ENCODE peak calls at places on chromosome 18, in seven cellular contexts. I is H9, D is mesendoderm, V is neuronal stem cell, M is IMR-90, W is H1, T is trophoblast cell. S is an unnamed sample. For H3K4me1, the result is how much of the 10 kb centered on the place peaks cover.

GRCh38 chr18:74517236-74517630 is 17.1 kb upstream of the CNDP1 start:
- DNase-seq in I (no peak), D (no peak), V (no peak), M (no peak), W (no peak), T (peak), S (no peak)

GRCh38 chr18:35497006-35497333 is 790 bp downstream of the INO80C start:
- DNase-seq in I (no peak), D (no peak), V (no peak), M (peak), W (no peak), T (peak), S (peak)

GRCh38 chr18:7830468-7830867 is 263.4 kb downstream of the PTPRM start:
- DNase-seq in I (no peak), D (peak), V (no peak), M (no peak), W (no peak), T (no peak), S (no peak)

GRCh38 chr18:3319399-3319798 is 57.5 kb downstream of the MYL12B start:
- DNase-seq in I (no peak), D (no peak), V (no peak), M (no peak), W (no peak), T (no peak), S (no peak)

GRCh38 chr18:12657849-12658829 is at the start of gene SPIRE1:
- DNase-seq in I (peak), D (peak), V (peak), M (peak), W (no peak), T (peak), S (peak)

GRCh38 chr18:69399253-69399652 is 1.4 kb upstream of the DOK6 start:
- DNase-seq in I (no peak), D (peak), V (no peak), M (no peak), W (no peak), T (no peak), S (no peak)

GRCh38 chr18:70454705-70455322 is 166.0 kb downstream of the SOCS6 start:
- DNase-seq in I (no peak), D (peak), V (peak), M (peak), W (no peak), T (peak), S (peak)

GRCh38 chr18:46010676-46011075 is 43.5 kb upstream of the EPG5 start:
- DNase-seq in I (no peak), D (no peak), V (no peak), M (no peak), W (no peak), T (no peak), S (no peak)

GRCh38 chr18:79662051-79662450 is 17.6 kb upstream of the CTDP1 start:
- DNase-seq in I (no peak), D (no peak), V (no peak), M (no peak), W (no peak), T (no peak), S (no peak)

GRCh38 chr18:33746261-33746660 is 168.2 kb downstream of the ASXL3 start:
- DNase-seq in I (no peak), D (no peak), V (no peak), M (no peak), W (no peak), T (no peak), S (no peak)

GRCh38 chr18:23953984-23954383 is 60.6 kb upstream of the TTC39C start:
- DNase-seq in I (no peak), D (no peak), V (no peak), M (no peak), W (no peak), T (no peak), S (no peak)

GRCh38 chr18:51907687-51908597 is 432.1 kb upstream of the DCC start:
- DNase-seq in I (no peak), D (no peak), V (no peak), M (no peak), W (no peak), T (no peak), S (no peak)

GRCh38 chr18:66894851-66895250 is 291.0 kb upstream of the CDH19 start:
- DNase-seq in I (no peak), D (no peak), V (no peak), M (no peak), W (no peak), T (no peak), S (no peak)

GRCh38 chr18:63421514-63421913 is 762 bp downstream of the VPS4B start:
- DNase-seq in I (no peak), D (no peak), V (no peak), M (no peak), W (no peak), T (no peak), S (peak)

GRCh38 chr18:35236964-35237363 is 3.9 kb upstream of the ZNF397 start:
- DNase-seq in I (no peak), D (no peak), V (no peak), M (no peak), W (no peak), T (no peak), S (peak)

GRCh38 chr18:22666411-22666940 is 248.8 kb upstream of the CTAGE1 start:
- DNase-seq in I (no peak), D (no peak), V (no peak), M (no peak), W (no peak), T (no peak), S (no peak)

GRCh38 chr18:22378672-22379282 is 38.9 kb downstream of the CTAGE1 start:
- DNase-seq in I (peak), D (peak), V (no peak), M (peak), W (no peak), T (peak), S (peak)

GRCh38 chr18:70553245-70553960 is 264.6 kb downstream of the SOCS6 start:
- DNase-seq in I (no peak), D (no peak), V (no peak), M (no peak), W (no peak), T (no peak), S (no peak)

GRCh38 chr18:59719533-59720325 is 22.5 kb upstream of the CCBE1 start:
- DNase-seq in I (no peak), D (no peak), V (no peak), M (peak), W (no peak), T (no peak), S (peak)

GRCh38 chr18:23825978-23826405 is 136.7 kb downstream of the LAMA3 start:
- DNase-seq in I (no peak), D (no peak), V (no peak), M (peak), W (no peak), T (peak), S (peak)

GRCh38 chr18:3916082-3916481 is 466.1 kb downstream of the TGIF1 start:
- DNase-seq in I (no peak), D (no peak), V (no peak), M (no peak), W (no peak), T (no peak), S (no peak)

GRCh38 chr18:10927290-10927979 is 221.9 kb downstream of the PIEZO2 start:
- DNase-seq in I (no peak), D (no peak), V (no peak), M (peak), W (no peak), T (peak), S (peak)

GRCh38 chr18:62044490-62045000 is 142.3 kb downstream of the PIGN start:
- DNase-seq in I (no peak), D (no peak), V (no peak), M (no peak), W (no peak), T (no peak), S (no peak)

GRCh38 chr18:31606265-31606664 is 14.6 kb downstream of the TTR start:
- DNase-seq in I (no peak), D (no peak), V (no peak), M (no peak), W (no peak), T (no peak), S (no peak)

GRCh38 chr18:27921904-27922541 is 254.9 kb downstream of the CDH2 start:
- DNase-seq in I (peak), D (peak), V (no peak), M (peak), W (no peak), T (peak), S (peak)

GRCh38 chr18:3360211-3360610 is 89.8 kb upstream of the TGIF1 start:
- DNase-seq in I (peak), D (peak), V (peak), M (no peak), W (no peak), T (no peak), S (no peak)

GRCh38 chr18:30886998-30887397 is 155.5 kb downstream of the DSC3 start:
- DNase-seq in I (no peak), D (no peak), V (no peak), M (no peak), W (no peak), T (no peak), S (no peak)

GRCh38 chr18:67733094-67733493 is 216.6 kb upstream of the DSEL start:
- DNase-seq in I (no peak), D (no peak), V (no peak), M (peak), W (no peak), T (no peak), S (peak)

GRCh38 chr18:9987931-9988330 is 74.1 kb downstream of the VAPA start:
- DNase-seq in I (no peak), D (no peak), V (no peak), M (no peak), W (no peak), T (no peak), S (no peak)

GRCh38 chr18:43665239-43665788 is 388.0 kb upstream of the SYT4 start:
- DNase-seq in I (no peak), D (no peak), V (no peak), M (peak), W (no peak), T (peak), S (peak)

GRCh38 chr18:23259701-23260661 is 124.7 kb downstream of the CABLES1 start:
- DNase-seq in I (peak), D (peak), V (peak), M (peak), W (no peak), T (peak), S (peak)

GRCh38 chr18:7872569-7872968 is 305.5 kb downstream of the PTPRM start:
- DNase-seq in I (no peak), D (peak), V (no peak), M (peak), W (no peak), T (no peak), S (peak)

GRCh38 chr18:29309352-29309751 is 1132.4 kb upstream of the CDH2 start:
- DNase-seq in I (no peak), D (peak), V (no peak), M (no peak), W (no peak), T (no peak), S (peak)

DNA sequence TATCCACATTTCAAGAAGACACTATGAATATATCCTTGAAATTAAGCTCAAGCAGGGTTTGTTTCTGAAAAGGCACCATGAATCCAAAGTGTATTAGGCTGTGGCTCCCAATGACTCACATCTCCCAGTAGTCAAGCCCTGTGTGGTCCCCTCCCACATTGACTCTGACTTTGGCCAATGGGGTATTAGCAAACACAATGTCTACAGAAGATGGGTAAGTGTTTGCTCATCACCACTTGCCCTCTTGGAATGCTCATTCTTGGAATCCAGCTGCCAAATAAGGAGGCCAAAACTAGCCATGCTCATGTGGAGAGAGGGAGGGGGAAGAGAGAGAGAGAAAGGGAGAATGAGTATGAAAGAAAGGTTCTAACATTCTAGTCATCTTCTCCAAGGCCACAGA is 490.0 kb downstream of the TXNL1 start:
- DNase-seq in I (no peak), D (peak), V (no peak), M (peak), W (no peak), T (no peak), S (peak)
- H4K8ac ChIP-seq in I (no peak), D (no peak), V (no peak), M (peak), W (no peak), T (no peak), S (no peak)

GRCh38 chr18:55418439-55418838 is 169.6 kb downstream of the TCF4 start:
- DNase-seq in I (no peak), D (no peak), V (no peak), M (no peak), W (no peak), T (no peak), S (no peak)
- H3K4me1 ChIP-seq in I (under half), D (under half), V (under half), M (under half), W (under half), T (under half), S (under half)

GRCh38 chr18:25180974-25181373 is 171.0 kb downstream of the ZNF521 start:
- DNase-seq in I (no peak), D (peak), V (no peak), M (no peak), W (no peak), T (no peak), S (no peak)
- H4K8ac ChIP-seq in I (no peak), D (no peak), V (no peak), M (no peak), W (no peak), T (no peak), S (no peak)

GRCh38 chr18:8978394-8978793 is 124.1 kb upstream of the NDUFV2 start:
- DNase-seq in I (no peak), D (no peak), V (no peak), M (no peak), W (no peak), T (no peak), S (no peak)

GRCh38 chr18:8975624-8976023 is 126.9 kb upstream of the NDUFV2 start:
- DNase-seq in I (no peak), D (no peak), V (no peak), M (no peak), W (no peak), T (no peak), S (no peak)

GRCh38 chr18:8977701-8978100 is 124.8 kb upstream of the NDUFV2 start:
- DNase-seq in I (no peak), D (no peak), V (no peak), M (no peak), W (no peak), T (no peak), S (no peak)

GRCh38 chr18:8976606-8977005 is 125.9 kb upstream of the NDUFV2 start:
- DNase-seq in I (no peak), D (no peak), V (no peak), M (peak), W (no peak), T (no peak), S (no peak)

DNA sequence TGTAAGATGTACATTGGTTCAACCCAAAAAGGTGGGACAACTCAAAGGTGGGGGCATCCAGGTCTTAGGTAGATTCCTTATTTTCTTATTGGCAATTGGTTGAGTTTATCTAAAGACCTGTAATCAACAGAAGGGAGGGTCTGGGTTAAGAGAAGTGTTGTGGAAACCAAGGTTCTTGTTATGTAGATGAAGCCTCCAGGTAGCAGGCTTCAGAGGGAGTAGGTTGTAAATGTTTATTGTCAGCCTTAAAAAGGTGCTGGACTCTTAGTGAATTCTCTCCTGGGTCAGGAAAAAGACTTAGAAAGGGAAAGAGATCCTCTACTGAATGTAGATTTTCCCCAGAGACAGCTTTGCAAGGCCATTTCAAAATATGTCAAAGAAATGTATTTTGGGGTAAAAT is 125.3 kb upstream of the NDUFV2 start:
- DNase-seq in I (no peak), D (no peak), V (no peak), M (no peak), W (no peak), T (no peak), S (no peak)
- H3K4me1 ChIP-seq in I (under half), D (under half), V (under half), M (under half), W (under half), T (under half), S (under half)

DNA sequence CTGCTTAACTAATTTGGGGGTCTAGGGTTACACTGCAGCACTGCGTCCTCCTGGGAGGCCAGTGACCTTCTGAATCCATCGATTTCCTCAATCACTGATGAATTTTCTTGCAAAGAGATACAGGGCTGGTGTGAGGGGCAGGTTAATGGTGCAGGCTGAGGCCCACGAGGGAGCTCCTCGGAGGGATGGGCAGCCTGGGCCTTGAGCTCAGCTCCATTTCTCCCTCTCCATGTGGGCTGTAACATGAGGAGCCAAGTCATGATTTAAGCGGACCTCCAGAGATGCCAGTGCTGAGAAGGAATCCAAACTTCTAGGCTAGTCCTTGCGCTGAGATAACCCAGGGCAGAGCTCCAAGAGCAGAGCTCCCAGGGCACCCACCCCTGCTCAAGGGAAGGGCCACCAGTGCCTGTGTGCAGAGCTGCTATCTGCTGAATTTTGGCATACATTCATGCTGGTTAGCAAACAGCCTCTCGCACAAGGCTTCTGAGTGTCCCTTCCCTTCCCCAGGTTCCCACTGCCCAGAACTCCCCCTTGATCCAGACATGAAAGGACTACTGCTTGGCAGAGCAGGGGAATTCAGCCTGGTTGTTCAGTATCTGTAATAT is 95.1 kb downstream of the MRO start:
- DNase-seq in I (no peak), D (no peak), V (no peak), M (no peak), W (no peak), T (no peak), S (no peak)
- H4K8ac ChIP-seq in I (no peak), D (no peak), V (no peak), M (no peak), W (peak), T (no peak), S (no peak)

DNA sequence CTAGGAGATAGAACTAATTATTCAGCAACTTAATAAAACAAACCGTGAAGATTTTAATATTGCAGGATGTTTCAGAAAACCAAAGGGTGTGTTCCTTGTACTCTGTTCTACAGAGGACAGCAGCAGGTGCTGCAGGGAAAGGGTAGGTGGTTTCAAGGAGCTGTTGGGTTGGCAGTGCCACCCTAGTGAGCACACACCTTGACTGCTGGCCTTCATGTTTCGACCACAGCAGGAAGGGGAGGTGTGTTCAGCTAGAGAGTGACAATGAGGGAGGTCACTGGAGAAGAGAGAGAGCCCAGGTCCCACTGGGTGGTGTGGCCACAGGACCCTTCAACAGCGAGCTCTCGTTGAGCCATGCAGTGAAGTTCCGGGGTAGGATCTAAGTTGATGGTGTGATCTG is 98.6 kb downstream of the ZNF236 start:
- DNase-seq in I (no peak), D (no peak), V (no peak), M (no peak), W (no peak), T (no peak), S (no peak)
- H3K4me1 ChIP-seq in I (under half), D (under half), V (under half), M (under half), W (under half), T (under half), S (under half)

GRCh38 chr18:44761812-44762211 is 81.1 kb downstream of the SETBP1 start:
- DNase-seq in I (no peak), D (no peak), V (no peak), M (no peak), W (no peak), T (peak), S (no peak)

GRCh38 chr18:44758821-44759624 is 78.3 kb downstream of the SETBP1 start:
- DNase-seq in I (no peak), D (no peak), V (no peak), M (no peak), W (no peak), T (no peak), S (no peak)

GRCh38 chr18:44764863-44765262 is 84.2 kb downstream of the SETBP1 start:
- DNase-seq in I (no peak), D (no peak), V (no peak), M (no peak), W (no peak), T (no peak), S (no peak)

GRCh38 chr18:44763327-44763726 is 82.6 kb downstream of the SETBP1 start:
- DNase-seq in I (no peak), D (no peak), V (no peak), M (no peak), W (no peak), T (no peak), S (no peak)

DNA sequence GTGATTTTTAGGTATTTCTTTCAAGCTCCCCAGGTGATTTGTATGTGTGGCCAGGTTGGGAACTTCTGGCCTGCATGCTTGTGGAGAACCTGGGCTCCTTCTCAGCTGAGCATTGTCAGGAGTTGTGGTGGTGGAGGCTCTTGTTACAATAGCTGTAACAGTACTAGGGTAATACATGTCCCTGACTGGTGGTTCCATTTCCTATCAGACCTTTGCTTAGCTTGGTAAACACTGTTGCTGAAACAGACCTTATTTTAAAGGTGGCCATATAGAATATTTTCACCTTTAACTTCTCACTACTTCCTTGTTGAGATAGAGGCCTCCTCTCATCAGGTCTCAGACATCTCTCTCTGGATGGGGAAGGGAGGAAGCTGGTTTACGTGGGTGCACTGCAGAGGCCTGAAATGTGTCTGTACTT is 79.2 kb downstream of the SETBP1 start:
- DNase-seq in I (no peak), D (no peak), V (no peak), M (no peak), W (no peak), T (no peak), S (no peak)
- H4K8ac ChIP-seq in I (no peak), D (no peak), V (no peak), M (no peak), W (no peak), T (no peak), S (no peak)

GRCh38 chr18:48734460-48734859 is 195.6 kb downstream of the CTIF start:
- DNase-seq in I (no peak), D (no peak), V (no peak), M (no peak), W (no peak), T (no peak), S (no peak)
- H3K4me1 ChIP-seq in I (under half), D (under half), V (under half), M (under half), W (under half), T (under half), S (under half)